ENCODE peak calls at places on chromosomes 5 and 9, in seven cellular contexts. O, K, T, V, M, H and X are unnamed samples.

GRCh38 chr5:126837907-126838539 is 61.1 kb downstream of the LMNB1 start:
- DNase-seq in O (no peak), K (no peak), T (no peak), V (no peak), M (no peak), H (no peak), X (no peak)

GRCh38 chr5:120098902-120099301 is 365.2 kb upstream of the PRR16 start:
- DNase-seq in O (no peak), K (no peak), T (no peak), V (no peak), M (no peak), H (no peak), X (no peak)

GRCh38 chr5:65262590-65263189 is 219.0 kb downstream of the ADAMTS6 start:
- DNase-seq in O (no peak), K (no peak), T (peak; percentile 69), V (no peak), M (no peak), H (no peak), X (no peak)

GRCh38 chr5:154214236-154215106 is 23.9 kb downstream of the GALNT10 start:
- DNase-seq in O (no peak), K (no peak), T (no peak), V (no peak), M (no peak), H (no peak), X (no peak)

GRCh38 chr5:107893642-107894041 is 222.9 kb upstream of the EFNA5 start:
- DNase-seq in O (no peak), K (no peak), T (no peak), V (no peak), M (no peak), H (no peak), X (no peak)

GRCh38 chr9:34675048-34675714 is 12.7 kb upstream of the CCL27 start:
- DNase-seq in O (peak; percentile 31), K (peak; percentile 59), T (peak; percentile 87), V (peak; percentile 46), M (peak; percentile 88), H (peak; percentile 41), X (peak; percentile 91)

GRCh38 chr5:61599370-61600140 is 267.5 kb downstream of the ZSWIM6 start:
- DNase-seq in O (no peak), K (no peak), T (peak; percentile 77), V (no peak), M (no peak), H (no peak), X (no peak)

GRCh38 chr9:123347289-123348060 is 8.5 kb upstream of the CRB2 start:
- DNase-seq in O (no peak), K (no peak), T (no peak), V (no peak), M (no peak), H (no peak), X (no peak)

GRCh38 chr9:42388146-42388690 is 204.8 kb downstream of the SPATA31A6 start:
- DNase-seq in O (no peak), K (no peak), T (no peak), V (no peak), M (no peak), H (no peak), X (no peak)

GRCh38 chr9:90774682-90775081 is 26.9 kb upstream of the SYK start:
- DNase-seq in O (no peak), K (no peak), T (no peak), V (no peak), M (peak; percentile 80), H (no peak), X (no peak)

GRCh38 chr9:14415947-14416346 is 102.0 kb upstream of the NFIB start:
- DNase-seq in O (no peak), K (no peak), T (no peak), V (no peak), M (no peak), H (no peak), X (no peak)

GRCh38 chr9:78614892-78615291 is 318.0 kb downstream of the PSAT1 start:
- DNase-seq in O (no peak), K (no peak), T (no peak), V (no peak), M (no peak), H (no peak), X (no peak)

GRCh38 chr5:176578391-176578808 is 29.3 kb downstream of the CDHR2 start:
- DNase-seq in O (peak; percentile 52), K (peak; percentile 81), T (peak; percentile 57), V (peak; percentile 63), M (peak; percentile 78), H (peak; percentile 23), X (peak; percentile 65)

GRCh38 chr9:130870491-130871381 is 25.9 kb downstream of the QRFP start:
- DNase-seq in O (no peak), K (no peak), T (peak; percentile 55), V (no peak), M (no peak), H (no peak), X (peak; percentile 16)

DNA sequence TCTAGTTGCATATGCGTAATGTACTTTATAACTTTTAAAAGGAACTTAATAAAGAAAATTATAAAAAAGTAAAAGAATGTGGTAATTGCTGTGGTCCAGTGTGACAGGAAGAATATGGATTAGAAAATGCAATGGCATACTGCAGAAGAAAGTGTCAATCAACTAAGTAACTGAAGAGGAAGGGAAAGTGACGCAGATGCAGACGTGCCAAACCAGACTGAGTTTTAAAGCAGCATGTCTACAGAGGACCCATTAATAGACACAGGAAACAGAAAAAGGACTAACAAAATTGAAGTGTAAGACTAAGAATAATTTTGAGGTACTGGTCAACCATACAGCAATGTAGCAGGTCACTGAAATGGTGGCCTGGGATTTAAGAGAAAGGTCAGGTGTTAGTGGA is 73.3 kb downstream of the DPYSL3 start:
- DNase-seq in O (no peak), K (no peak), T (no peak), V (no peak), M (no peak), H (no peak), X (no peak)
- H3K4me1 ChIP-seq in O (no peaks in the 10 kb centered on the region), K (no peaks in the 10 kb centered on the region), T (peaks cover 17% of the 10 kb centered on the region), V (peaks cover 8% of the 10 kb centered on the region), M (no peaks in the 10 kb centered on the region), H (peaks cover 44% of the 10 kb centered on the region), X (peaks cover 4% of the 10 kb centered on the region)

GRCh38 chr9:129458155-129458661 is 162.7 kb downstream of the C9orf50 start:
- DNase-seq in O (peak; percentile 77), K (no peak), T (peak; percentile 72), V (peak; percentile 37), M (peak; percentile 72), H (no peak), X (no peak)

GRCh38 chr9:129457325-129457779 is 163.5 kb downstream of the C9orf50 start:
- DNase-seq in O (no peak), K (no peak), T (no peak), V (no peak), M (no peak), H (no peak), X (no peak)

GRCh38 chr9:129458663-129459549 is 162.0 kb downstream of the C9orf50 start:
- DNase-seq in O (no peak), K (peak; percentile 48), T (peak; percentile 83), V (peak; percentile 36), M (peak; percentile 68), H (peak; percentile 54), X (peak; percentile 90)

GRCh38 chr9:129460323-129461261 is 160.3 kb downstream of the C9orf50 start:
- DNase-seq in O (peak; percentile 85), K (peak; percentile 96), T (peak; percentile 98), V (peak; percentile 98), M (peak; percentile 97), H (peak; percentile 97), X (peak; percentile 99)

GRCh38 chr9:129459550-129460322 is 161.2 kb downstream of the C9orf50 start:
- DNase-seq in O (no peak), K (no peak), T (no peak), V (no peak), M (no peak), H (no peak), X (no peak)
- H3K4me3 ChIP-seq in O (no peak overlapping the region), K (no peak overlapping the region), T (no peak overlapping the region), V (no peak overlapping the region), M (peak overlapping the region; percentile 32), H (peak overlapping the region; percentile 40), X (no peak overlapping the region)

GRCh38 chr5:58963821-58964220 is 380.9 kb downstream of the RAB3C start:
- DNase-seq in O (no peak), K (no peak), T (no peak), V (no peak), M (no peak), H (no peak), X (no peak)

GRCh38 chr5:58961631-58962280 is 378.9 kb downstream of the RAB3C start:
- DNase-seq in O (no peak), K (no peak), T (no peak), V (no peak), M (no peak), H (no peak), X (no peak)

GRCh38 chr5:58965677-58966414 is 383.0 kb downstream of the RAB3C start:
- DNase-seq in O (no peak), K (no peak), T (no peak), V (no peak), M (no peak), H (no peak), X (no peak)

GRCh38 chr5:58967597-58968281 is 384.9 kb downstream of the RAB3C start:
- DNase-seq in O (no peak), K (no peak), T (no peak), V (no peak), M (no peak), H (no peak), X (no peak)

GRCh38 chr5:58963361-58963760 is 380.5 kb downstream of the RAB3C start:
- DNase-seq in O (no peak), K (no peak), T (no peak), V (no peak), M (no peak), H (no peak), X (no peak)
- H3K27ac ChIP-seq in O (no peak overlapping the region), K (no peak overlapping the region), T (no peak overlapping the region), V (no peak overlapping the region), M (no peak overlapping the region), H (no peak overlapping the region), X (no peak overlapping the region)

GRCh38 chr9:97994695-97995094 is 11.6 kb downstream of the ANP32B start:
- DNase-seq in O (no peak), K (no peak), T (no peak), V (no peak), M (no peak), H (no peak), X (no peak)
- H3K4me1 ChIP-seq in O (peaks cover 49% of the 10 kb centered on the region), K (peaks cover 19% of the 10 kb centered on the region), T (peaks cover 1% of the 10 kb centered on the region), V (peaks cover 11% of the 10 kb centered on the region), M (no peaks in the 10 kb centered on the region), H (peaks cover 67% of the 10 kb centered on the region), X (peaks cover 10% of the 10 kb centered on the region)

GRCh38 chr5:90707698-90708097 is 149.1 kb downstream of the ADGRV1 start:
- DNase-seq in O (no peak), K (no peak), T (no peak), V (no peak), M (no peak), H (no peak), X (no peak)
- H3K4me3 ChIP-seq in O (no peak overlapping the region), K (no peak overlapping the region), T (no peak overlapping the region), V (no peak overlapping the region), M (no peak overlapping the region), H (no peak overlapping the region), X (no peak overlapping the region)

DNA sequence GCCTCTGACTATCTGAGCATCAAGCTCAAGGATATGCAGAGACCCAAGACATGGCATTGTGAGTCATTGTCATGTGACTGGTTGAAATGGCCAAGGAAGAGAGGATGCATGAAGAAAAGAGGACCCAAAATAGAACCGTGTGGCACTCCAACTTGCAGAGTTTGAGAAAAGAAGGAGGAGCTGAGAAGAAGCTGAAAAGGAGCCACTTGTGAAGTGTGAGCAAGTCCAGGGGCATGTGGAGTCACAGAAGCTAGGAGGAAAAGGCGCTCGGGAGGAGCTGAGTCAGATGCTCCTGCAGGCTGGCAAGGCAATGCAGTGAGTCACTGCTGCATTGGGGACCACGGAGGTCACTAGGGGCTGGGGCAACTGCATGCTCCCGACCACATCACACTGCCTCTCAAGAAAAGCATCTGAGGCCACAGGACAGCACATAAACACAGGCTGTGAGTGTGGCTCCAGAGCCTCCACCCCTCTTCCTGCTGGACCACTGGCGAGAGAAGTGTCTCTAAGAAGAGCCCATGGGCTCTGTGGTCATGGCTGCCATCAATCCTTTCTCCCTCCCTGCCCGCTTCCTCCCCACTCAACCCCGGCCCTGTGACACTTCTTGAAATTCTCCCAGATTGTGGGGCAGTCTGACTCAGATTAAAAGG is 197.6 kb downstream of the DRD1 start:
- DNase-seq in O (no peak), K (no peak), T (no peak), V (no peak), M (no peak), H (no peak), X (peak; percentile 90)
- H3K27ac ChIP-seq in O (no peak overlapping the region), K (no peak overlapping the region), T (no peak overlapping the region), V (no peak overlapping the region), M (peak overlapping the region; percentile 25), H (no peak overlapping the region), X (peak overlapping the region; percentile 22)